ENCODE peak calls at places on chromosomes 2 and 18, in six cellular contexts. U is neuronal stem cell, F is progenitor cell of endocrine pancreas, V is right cardiac atrium, T is omental fat pad, J is HEK293T. A is an unnamed sample.

GRCh38 chr2:30862054-30862651 is 54.9 kb upstream of the CAPN13 start:
- DNase-seq in U (peak; percentile 24), F (no peak), V (peak; percentile 76), T (no peak), J (peak; percentile 57), A (peak; percentile 80)

GRCh38 chr18:63844254-63844653 is 43.3 kb upstream of the SERPINB2 start:
- DNase-seq in U (peak; percentile 20), F (no peak), V (no peak), T (no peak), J (no peak), A (peak; percentile 66)

GRCh38 chr2:175111200-175111657 is 56.8 kb downstream of the ATF2 start:
- DNase-seq in U (peak; percentile 14), F (no peak), V (no peak), T (no peak), J (peak; percentile 36), A (peak; percentile 63)

GRCh38 chr2:176826356-176826755 is 386.2 kb upstream of the HNRNPA3 start:
- DNase-seq in U (no peak), F (no peak), V (no peak), T (no peak), J (no peak), A (no peak)

GRCh38 chr2:20506281-20506685 is 59.4 kb downstream of the RHOB start:
- DNase-seq in U (no peak), F (no peak), V (no peak), T (no peak), J (no peak), A (peak; percentile 77)

GRCh38 chr2:153589586-153589985 is 111.0 kb upstream of the RPRM start:
- DNase-seq in U (no peak), F (no peak), V (no peak), T (no peak), J (no peak), A (no peak)

GRCh38 chr18:7899078-7899477 is 332.0 kb downstream of the PTPRM start:
- DNase-seq in U (no peak), F (no peak), V (no peak), T (no peak), J (no peak), A (no peak)

GRCh38 chr2:96864343-96865091 is 5.4 kb downstream of the SEMA4C start:
- DNase-seq in U (no peak), F (no peak), V (peak; percentile 69), T (no peak), J (no peak), A (no peak)

GRCh38 chr2:71798266-71799012 is 345.1 kb downstream of the DYSF start:
- DNase-seq in U (peak; percentile 56), F (peak; percentile 32), V (peak; percentile 75), T (no peak), J (peak; percentile 66), A (peak; percentile 52)

GRCh38 chr18:32040936-32041335 is 22.3 kb downstream of the RNF125 start:
- DNase-seq in U (no peak), F (no peak), V (no peak), T (no peak), J (no peak), A (no peak)

GRCh38 chr18:24231773-24232735 is 93.2 kb downstream of the CABYR start:
- DNase-seq in U (no peak), F (no peak), V (no peak), T (no peak), J (no peak), A (peak; percentile 65)

GRCh38 chr18:8121942-8122480 is 487.2 kb upstream of the RAB12 start:
- DNase-seq in U (no peak), F (no peak), V (no peak), T (no peak), J (no peak), A (peak; percentile 73)

GRCh38 chr2:218816561-218817011 is 15.0 kb downstream of the PRKAG3 start:
- DNase-seq in U (no peak), F (no peak), V (no peak), T (no peak), J (no peak), A (no peak)

GRCh38 chr2:118272391-118272790 is 184.1 kb downstream of the INSIG2 start:
- DNase-seq in U (no peak), F (no peak), V (no peak), T (no peak), J (no peak), A (no peak)

GRCh38 chr2:208142255-208142924 is 3.6 kb downstream of the CRYGB start:
- DNase-seq in U (no peak), F (no peak), V (no peak), T (no peak), J (no peak), A (peak; percentile 16)

GRCh38 chr2:144402282-144402681 is 117.6 kb downstream of the ZEB2 start:
- DNase-seq in U (no peak), F (no peak), V (peak; percentile 62), T (no peak), J (peak; percentile 9), A (no peak)

GRCh38 chr2:130387804-130388203 is 31.9 kb downstream of the PTPN18 start:
- DNase-seq in U (no peak), F (no peak), V (peak; percentile 74), T (no peak), J (no peak), A (no peak)

GRCh38 chr18:13289501-13290205 is 71.1 kb downstream of the LDLRAD4 start:
- DNase-seq in U (no peak), F (no peak), V (peak; percentile 69), T (no peak), J (no peak), A (peak; percentile 14)

GRCh38 chr2:96345403-96345802 is 9.8 kb downstream of the NCAPH start:
- DNase-seq in U (no peak), F (no peak), V (no peak), T (no peak), J (peak; percentile 21), A (no peak)

GRCh38 chr18:11320981-11321380 is 171.6 kb upstream of the PIEZO2 start:
- DNase-seq in U (no peak), F (no peak), V (no peak), T (no peak), J (no peak), A (peak; percentile 92)

GRCh38 chr2:216372761-216373291 is 543 bp upstream of the MARCHF4 start:
- DNase-seq in U (no peak), F (no peak), V (no peak), T (no peak), J (no peak), A (peak; percentile 95)